ENCODE peak calls at places on chromosomes 2 and 18, in nine cellular contexts. L is HCT116; J is spleen; M is heart left ventricle; X is effector memory CD4-positive, alpha-beta T cell; O is testis; T is pancreas; S is kidney; H is GM23248. W is an unnamed sample.

GRCh38 chr2:77521931-77522470 is at the start of gene LRRTM4:
- DNase-seq in L (no peak), J (no peak), M (no peak), X (no peak), O (no peak), T (no peak), S (no peak), H (no peak), W (no peak)

GRCh38 chr2:12870692-12871091 is 154.0 kb downstream of the TRIB2 start:
- DNase-seq in L (no peak), J (no peak), M (no peak), X (no peak), O (no peak), T (no peak), S (no peak), H (peak; percentile 30), W (no peak)

GRCh38 chr18:25299426-25299825 is 52.5 kb downstream of the ZNF521 start:
- DNase-seq in L (no peak), J (no peak), M (no peak), X (no peak), O (no peak), T (no peak), S (no peak), H (peak; percentile 87), W (no peak)

GRCh38 chr2:108587621-108588020 is 53.4 kb downstream of the LIMS1 start:
- DNase-seq in L (no peak), J (no peak), M (peak; percentile 50), X (no peak), O (no peak), T (no peak), S (no peak), H (peak; percentile 93), W (no peak)

GRCh38 chr2:172427990-172428840 is 829 bp downstream of the ITGA6 start:
- DNase-seq in L (no peak), J (peak; percentile 88), M (peak; percentile 41), X (peak; percentile 37), O (peak; percentile 56), T (peak; percentile 83), S (peak; percentile 86), H (peak; percentile 60), W (peak; percentile 65)

GRCh38 chr18:13455960-13456471 is 237.5 kb downstream of the LDLRAD4 start:
- DNase-seq in L (no peak), J (no peak), M (no peak), X (no peak), O (no peak), T (no peak), S (no peak), H (no peak), W (no peak)

GRCh38 chr2:180203972-180204371 is 196.9 kb upstream of the CWC22 start:
- DNase-seq in L (no peak), J (no peak), M (no peak), X (no peak), O (no peak), T (no peak), S (no peak), H (peak; percentile 91), W (no peak)

GRCh38 chr2:230899287-230899686 is 25.8 kb downstream of the GPR55 start:
- DNase-seq in L (no peak), J (peak; percentile 47), M (no peak), X (no peak), O (no peak), T (no peak), S (no peak), H (no peak), W (no peak)

GRCh38 chr2:46315103-46315890 is 18.1 kb downstream of the EPAS1 start:
- DNase-seq in L (peak; percentile 52), J (peak; percentile 79), M (peak; percentile 92), X (no peak), O (peak; percentile 89), T (peak; percentile 96), S (peak; percentile 95), H (peak; percentile 100), W (peak; percentile 87)

GRCh38 chr2:85496481-85496880 is 42.5 kb upstream of the MAT2A start:
- DNase-seq in L (no peak), J (no peak), M (no peak), X (no peak), O (no peak), T (no peak), S (no peak), H (no peak), W (no peak)

GRCh38 chr2:47024046-47024445 is 108.4 kb upstream of the MCFD2 start:
- DNase-seq in L (no peak), J (no peak), M (no peak), X (no peak), O (no peak), T (peak; percentile 32), S (peak; percentile 53), H (peak; percentile 52), W (no peak)

GRCh38 chr2:142878061-142878741 is 737 bp downstream of the KYNU start:
- DNase-seq in L (no peak), J (no peak), M (no peak), X (no peak), O (no peak), T (no peak), S (no peak), H (no peak), W (no peak)

GRCh38 chr2:112821682-112822081 is 14.9 kb downstream of the IL1B start:
- DNase-seq in L (no peak), J (no peak), M (no peak), X (no peak), O (no peak), T (no peak), S (no peak), H (no peak), W (no peak)

GRCh38 chr2:213187386-213187785 is 36.0 kb upstream of the IKZF2 start:
- DNase-seq in L (no peak), J (no peak), M (no peak), X (no peak), O (no peak), T (no peak), S (no peak), H (peak; percentile 36), W (no peak)

GRCh38 chr2:61426267-61426897 is 44.5 kb downstream of the USP34 start:
- DNase-seq in L (peak; percentile 33), J (peak; percentile 92), M (no peak), X (peak; percentile 53), O (no peak), T (peak; percentile 62), S (no peak), H (peak; percentile 63), W (peak; percentile 67)

GRCh38 chr18:49435170-49435569 is 25.3 kb downstream of the DYM start:
- DNase-seq in L (no peak), J (no peak), M (no peak), X (no peak), O (no peak), T (no peak), S (no peak), H (no peak), W (no peak)

GRCh38 chr2:63057249-63058148 is 6.9 kb downstream of the OTX1 start:
- DNase-seq in L (no peak), J (no peak), M (no peak), X (no peak), O (no peak), T (no peak), S (no peak), H (no peak), W (no peak)

GRCh38 chr18:56799756-56800155 is 148.6 kb downstream of the WDR7 start:
- DNase-seq in L (no peak), J (no peak), M (no peak), X (no peak), O (no peak), T (no peak), S (no peak), H (peak; percentile 41), W (no peak)

GRCh38 chr2:96391153-96391827 is 55.7 kb downstream of the NCAPH start:
- DNase-seq in L (no peak), J (no peak), M (no peak), X (no peak), O (no peak), T (no peak), S (no peak), H (no peak), W (no peak)

GRCh38 chr2:217813828-217814227 is 189.0 kb downstream of the TNS1 start:
- DNase-seq in L (no peak), J (no peak), M (no peak), X (no peak), O (no peak), T (no peak), S (no peak), H (no peak), W (no peak)
- H3K4me1 ChIP-seq in L (no peaks in the 10 kb centered on the region), J (peaks cover 36% of the 10 kb centered on the region), M (peaks cover 73% of the 10 kb centered on the region), X (no peaks in the 10 kb centered on the region), O (peaks cover 21% of the 10 kb centered on the region), T (no peaks in the 10 kb centered on the region), S (peaks cover 43% of the 10 kb centered on the region), H (no peaks in the 10 kb centered on the region), W (peaks cover 34% of the 10 kb centered on the region)

GRCh38 chr2:68719912-68720311 is 14.7 kb upstream of the ARHGAP25 start:
- DNase-seq in L (no peak), J (no peak), M (no peak), X (no peak), O (no peak), T (no peak), S (no peak), H (no peak), W (no peak)
- H3K4me1 ChIP-seq in L (peaks cover 15% of the 10 kb centered on the region), J (peaks cover 72% of the 10 kb centered on the region), M (no peaks in the 10 kb centered on the region), X (peaks cover 72% of the 10 kb centered on the region), O (no peaks in the 10 kb centered on the region), T (no peaks in the 10 kb centered on the region), S (peaks cover 11% of the 10 kb centered on the region), H (no peaks in the 10 kb centered on the region), W (peaks cover 22% of the 10 kb centered on the region)

GRCh38 chr2:197128897-197129296 is 181.7 kb downstream of the ANKRD44 start:
- DNase-seq in L (no peak), J (no peak), M (no peak), X (no peak), O (no peak), T (no peak), S (no peak), H (no peak), W (no peak)

GRCh38 chr2:197126630-197127029 is 183.9 kb downstream of the ANKRD44 start:
- DNase-seq in L (no peak), J (no peak), M (no peak), X (no peak), O (no peak), T (no peak), S (no peak), H (no peak), W (no peak)

GRCh38 chr2:197130318-197130717 is 180.3 kb downstream of the ANKRD44 start:
- DNase-seq in L (no peak), J (no peak), M (no peak), X (no peak), O (no peak), T (no peak), S (no peak), H (no peak), W (no peak)

GRCh38 chr2:197125000-197125399 is 185.6 kb downstream of the ANKRD44 start:
- DNase-seq in L (no peak), J (no peak), M (no peak), X (no peak), O (no peak), T (no peak), S (no peak), H (peak; percentile 4), W (no peak)

GRCh38 chr2:197128126-197128525 is 182.5 kb downstream of the ANKRD44 start:
- DNase-seq in L (no peak), J (no peak), M (no peak), X (no peak), O (no peak), T (no peak), S (no peak), H (no peak), W (no peak)
- H3K4me1 ChIP-seq in L (no peaks in the 10 kb centered on the region), J (peaks cover 50% of the 10 kb centered on the region), M (peaks cover 6% of the 10 kb centered on the region), X (peaks cover 20% of the 10 kb centered on the region), O (no peaks in the 10 kb centered on the region), T (no peaks in the 10 kb centered on the region), S (no peaks in the 10 kb centered on the region), H (no peaks in the 10 kb centered on the region), W (no peaks in the 10 kb centered on the region)

GRCh38 chr2:138495384-138495783 is 6.2 kb upstream of the SPOPL start:
- DNase-seq in L (no peak), J (no peak), M (peak; percentile 28), X (no peak), O (no peak), T (no peak), S (no peak), H (no peak), W (no peak)
- H3K4me1 ChIP-seq in L (peaks cover 7% of the 10 kb centered on the region), J (peaks cover 10% of the 10 kb centered on the region), M (peaks cover 8% of the 10 kb centered on the region), X (no peaks in the 10 kb centered on the region), O (peaks cover 2% of the 10 kb centered on the region), T (peaks cover 18% of the 10 kb centered on the region), S (no peaks in the 10 kb centered on the region), H (no peaks in the 10 kb centered on the region), W (no peaks in the 10 kb centered on the region)